ENCODE peak calls at places on chromosome 3, in eight cellular contexts. F is T-helper 2 cell, C is OCI-LY7, O is ovary, J is globus pallidus, H is esophagus muscularis mucosa, R is iPS DF 19.7, Z is neural progenitor cell. G is an unnamed sample.

GRCh38 chr3:30135190-30135589 is 471.2 kb upstream of the TGFBR2 start:
- DNase-seq in F (no peak), R (no peak), H (no peak), C (peak; percentile 22), J (peak; percentile 17), O (no peak), Z (no peak), G (no peak)

GRCh38 chr3:66419053-66419440 is 81.8 kb downstream of the LRIG1 start:
- DNase-seq in C (no peak), R (no peak), F (no peak), O (no peak), H (no peak), Z (no peak), J (peak; percentile 68), G (no peak)

GRCh38 chr3:169283902-169284451 is 379.5 kb downstream of the MECOM start:
- DNase-seq in F (no peak), C (no peak), J (no peak), Z (no peak), R (no peak), O (no peak), H (no peak), G (no peak)

GRCh38 chr3:60294181-60294580 is 957.1 kb downstream of the FHIT start:
- DNase-seq in F (no peak), H (no peak), C (no peak), J (no peak), R (no peak), Z (no peak), O (no peak), G (no peak)

GRCh38 chr3:133379926-133380325 is 19.9 kb upstream of the BFSP2 start:
- DNase-seq in C (no peak), H (no peak), Z (no peak), F (no peak), O (no peak), R (no peak), J (no peak), G (no peak)

GRCh38 chr3:137992592-137992991 is 17.4 kb upstream of the CLDN18 start:
- DNase-seq in F (no peak), H (no peak), J (no peak), Z (no peak), R (no peak), C (no peak), O (no peak), G (no peak)

GRCh38 chr3:71998995-71999673 is 214.2 kb upstream of the PROK2 start:
- DNase-seq in H (no peak), C (no peak), J (no peak), Z (no peak), R (no peak), F (no peak), O (no peak), G (no peak)

GRCh38 chr3:47440131-47440530 is 35.6 kb downstream of the SCAP start:
- DNase-seq in H (no peak), J (peak; percentile 84), F (no peak), C (no peak), R (no peak), Z (peak; percentile 25), O (no peak), G (no peak)

GRCh38 chr3:13020159-13020558 is 53.1 kb downstream of the IQSEC1 start:
- DNase-seq in C (peak; percentile 15), O (no peak), Z (no peak), H (no peak), R (no peak), J (no peak), F (no peak), G (no peak)

G was measured in NT2/D1.